ENCODE peak calls at places on chromosomes 11 and 22, in seven cellular contexts. B is ELR; F is activated naive CD4-positive, alpha-beta T cell; O is NCI-H460; Q is left ventricle myocardium superior; R is right lobe of liver; W is stimulated activated CD4-positive, alpha-beta T cell treated with anti-CD3 and anti-CD28 coated beads, TNF-alpha, amount 100 ng/mL, for 4 hours. I is an unnamed sample.

GRCh38 chr11:61715877-61716276 is 35.7 kb downstream of the DAGLA start:
- DNase-seq in B (no peak), F (no peak), O (no peak), Q (no peak), R (no peak), W (no peak), I (no peak)

GRCh38 chr11:122159173-122159701 is 43.2 kb upstream of the BLID start:
- DNase-seq in B (peak; percentile 51), F (no peak), O (no peak), Q (peak; percentile 35), R (no peak), W (no peak), I (no peak)

GRCh38 chr22:39215430-39216142 is 29.2 kb downstream of the PDGFB start:
- DNase-seq in B (peak; percentile 20), F (no peak), O (no peak), Q (peak; percentile 46), R (no peak), W (no peak), I (no peak)

GRCh38 chr22:19852177-19852781 is 2.4 kb downstream of the GNB1L start:
- DNase-seq in B (no peak), F (no peak), O (no peak), Q (no peak), R (peak; percentile 21), W (no peak), I (no peak)

GRCh38 chr22:40238425-40239344 is 61.0 kb downstream of the TNRC6B start:
- DNase-seq in B (peak; percentile 93), F (no peak), O (peak; percentile 45), Q (no peak), R (no peak), W (no peak), I (no peak)

GRCh38 chr22:44532466-44533025 is 34.5 kb upstream of the RTL6 start:
- DNase-seq in B (no peak), F (no peak), O (no peak), Q (no peak), R (no peak), W (no peak), I (no peak)

GRCh38 chr11:9251306-9251705 is 13.8 kb downstream of the DENND5A start:
- DNase-seq in B (peak; percentile 36), F (no peak), O (no peak), Q (no peak), R (no peak), W (no peak), I (no peak)

GRCh38 chr11:7639643-7640025 is 33.7 kb downstream of the CYB5R2 start:
- DNase-seq in B (no peak), F (no peak), O (no peak), Q (no peak), R (peak; percentile 42), W (no peak), I (no peak)

GRCh38 chr22:25008666-25009065 is 56.1 kb downstream of the KIAA1671 start:
- DNase-seq in B (no peak), F (no peak), O (no peak), Q (peak; percentile 52), R (no peak), W (no peak), I (no peak)

GRCh38 chr22:32842486-32842885 is 41.0 kb downstream of the TIMP3 start:
- DNase-seq in B (peak; percentile 41), F (no peak), O (no peak), Q (no peak), R (no peak), W (no peak), I (no peak)

GRCh38 chr22:23079814-23080521 is 9.6 kb downstream of the GNAZ start:
- DNase-seq in B (no peak), F (no peak), O (no peak), Q (no peak), R (peak; percentile 48), W (no peak), I (no peak)

GRCh38 chr22:28883657-28883916 is 215 bp downstream of the ZNRF3 start:
- DNase-seq in B (no peak), F (no peak), O (no peak), Q (no peak), R (no peak), W (no peak), I (no peak)

GRCh38 chr11:13334068-13334785 is 56.6 kb downstream of the BMAL1 start:
- DNase-seq in B (no peak), F (no peak), O (no peak), Q (no peak), R (no peak), W (no peak), I (no peak)

GRCh38 chr11:66745356-66746235 is 16.6 kb upstream of the SPTBN2 start:
- DNase-seq in B (peak; percentile 31), F (peak; percentile 23), O (no peak), Q (peak; percentile 44), R (peak; percentile 46), W (no peak), I (no peak)

GRCh38 chr22:48245119-48245485 is 1482.7 kb downstream of the TBC1D22A start:
- DNase-seq in B (no peak), F (no peak), O (no peak), Q (no peak), R (no peak), W (no peak), I (no peak)

GRCh38 chr22:25358421-25359170 is 139.2 kb downstream of the CRYBB2 start:
- DNase-seq in B (no peak), F (no peak), O (no peak), Q (no peak), R (no peak), W (no peak), I (no peak)

GRCh38 chr11:13339196-13340153 is 61.9 kb downstream of the BMAL1 start:
- DNase-seq in B (peak; percentile 91), F (no peak), O (no peak), Q (no peak), R (no peak), W (no peak), I (peak; percentile 29)

GRCh38 chr11:20621679-20622078 is 22.3 kb downstream of the SLC6A5 start:
- DNase-seq in B (no peak), F (no peak), O (no peak), Q (no peak), R (no peak), W (no peak), I (no peak)

GRCh38 chr11:103295704-103296103 is 186.5 kb downstream of the DYNC2H1 start:
- DNase-seq in B (no peak), F (no peak), O (no peak), Q (no peak), R (no peak), W (no peak), I (no peak)

GRCh38 chr22:29607426-29607825 is 4.0 kb downstream of the NF2 start:
- DNase-seq in B (no peak), F (no peak), O (no peak), Q (no peak), R (no peak), W (no peak), I (no peak)

GRCh38 chr22:45246060-45246985 is 5.6 kb upstream of the KIAA0930 start:
- DNase-seq in B (peak; percentile 95), F (no peak), O (peak; percentile 94), Q (no peak), R (peak; percentile 64), W (no peak), I (no peak)

GRCh38 chr11:110858556-110858921 is 146.3 kb upstream of the ARHGAP20 start:
- DNase-seq in B (no peak), F (no peak), O (no peak), Q (peak; percentile 56), R (no peak), W (no peak), I (no peak)

GRCh38 chr22:37230673-37231405 is 13.2 kb downstream of the RAC2 start:
- DNase-seq in B (peak; percentile 31), F (peak; percentile 39), O (no peak), Q (no peak), R (peak; percentile 18), W (no peak), I (no peak)

GRCh38 chr11:131889760-131890620 is 519.6 kb downstream of the NTM start:
- DNase-seq in B (peak; percentile 18), F (no peak), O (no peak), Q (no peak), R (no peak), W (no peak), I (no peak)

GRCh38 chr11:44828296-44828695 is 101.5 kb downstream of the TSPAN18 start:
- DNase-seq in B (no peak), F (no peak), O (no peak), Q (no peak), R (no peak), W (no peak), I (no peak)

GRCh38 chr11:47611240-47611863 is 17.1 kb upstream of the C1QTNF4 start:
- DNase-seq in B (no peak), F (no peak), O (no peak), Q (peak; percentile 49), R (no peak), W (no peak), I (no peak)

GRCh38 chr11:117998664-117999353 is 12.6 kb downstream of the IL10RA start:
- DNase-seq in B (no peak), F (no peak), O (no peak), Q (no peak), R (no peak), W (no peak), I (no peak)

GRCh38 chr22:33529424-33530113 is 390.7 kb downstream of the LARGE1 start:
- DNase-seq in B (no peak), F (no peak), O (no peak), Q (no peak), R (no peak), W (no peak), I (no peak)

GRCh38 chr11:108609681-108610080 is 16.1 kb upstream of the EXPH5 start:
- DNase-seq in B (peak; percentile 77), F (no peak), O (peak; percentile 69), Q (no peak), R (no peak), W (no peak), I (no peak)

GRCh38 chr22:32590556-32590955 is 115.9 kb downstream of the FBXO7 start:
- DNase-seq in B (peak; percentile 74), F (no peak), O (no peak), Q (no peak), R (no peak), W (no peak), I (no peak)

GRCh38 chr11:132058211-132058772 is 687.9 kb downstream of the NTM start:
- DNase-seq in B (peak; percentile 26), F (no peak), O (no peak), Q (no peak), R (no peak), W (no peak), I (no peak)

GRCh38 chr11:20658135-20658534 is 11.3 kb upstream of the NELL1 start:
- DNase-seq in B (no peak), F (no peak), O (no peak), Q (no peak), R (no peak), W (no peak), I (no peak)

GRCh38 chr11:70111269-70112016 is 33.3 kb downstream of the ANO1 start:
- DNase-seq in B (peak; percentile 54), F (no peak), O (peak; percentile 75), Q (peak; percentile 71), R (no peak), W (no peak), I (no peak)

GRCh38 chr22:39514373-39514973 is 5.9 kb upstream of the ATF4 start:
- DNase-seq in B (peak; percentile 61), F (peak; percentile 45), O (no peak), Q (peak; percentile 71), R (no peak), W (no peak), I (no peak)

GRCh38 chr11:122042981-122043380 is 73.0 kb downstream of the BLID start:
- DNase-seq in B (peak; percentile 84), F (no peak), O (no peak), Q (no peak), R (no peak), W (no peak), I (no peak)

GRCh38 chr11:134033276-134033675 is 35.6 kb upstream of the JAM3 start:
- DNase-seq in B (no peak), F (no peak), O (no peak), Q (peak; percentile 35), R (no peak), W (no peak), I (no peak)

GRCh38 chr11:16169541-16169940 is 186.8 kb downstream of the SOX6 start:
- DNase-seq in B (no peak), F (no peak), O (no peak), Q (no peak), R (no peak), W (no peak), I (no peak)

GRCh38 chr22:31212783-31213626 is 907 bp downstream of the LIMK2 start:
- DNase-seq in B (no peak), F (no peak), O (no peak), Q (no peak), R (peak; percentile 35), W (no peak), I (no peak)

I was measured in effector memory CD4-positive, alpha-beta T cell.